ENCODE peak calls at places on chromosomes 5 and 9, in four cellular contexts. N is stimulated activated CD4-positive, alpha-beta T cell treated with anti-CD3 and anti-CD28 coated beads, Interleukin-2, amount 100 ng/mL, for 48 hours; L is brain microvascular endothelial cell; U is fibroblast of pulmonary artery. A is an unnamed sample.

GRCh38 chr5:149939572-149939971 is 5.0 kb downstream of the PDE6A start:
- DNase-seq in N (no peak), L (no peak), U (peak), A (peak)

GRCh38 chr9:112094948-112095779 is 79.9 kb downstream of the SUSD1 start:
- DNase-seq in N (no peak), L (no peak), U (no peak), A (no peak)

GRCh38 chr9:14797442-14797841 is 74.9 kb upstream of the CER1 start:
- DNase-seq in N (no peak), L (peak), U (peak), A (peak)

GRCh38 chr5:99019812-99020697 is 91.2 kb upstream of the CHD1 start:
- DNase-seq in N (no peak), L (peak), U (peak), A (peak)

GRCh38 chr5:39115644-39116346 is 41.6 kb upstream of the RICTOR start:
- DNase-seq in N (no peak), L (no peak), U (no peak), A (no peak)

GRCh38 chr5:179188636-179189035 is 128.5 kb downstream of the ZNF354C start:
- DNase-seq in N (no peak), L (no peak), U (no peak), A (no peak)

GRCh38 chr5:60797482-60798153 is 46.5 kb downstream of the ELOVL7 start:
- DNase-seq in N (no peak), L (no peak), U (no peak), A (no peak)

GRCh38 chr5:1127991-1128785 is 16.3 kb upstream of the SLC12A7 start:
- DNase-seq in N (no peak), L (no peak), U (peak), A (no peak)

GRCh38 chr5:108720416-108720815 is 27.3 kb upstream of the FER start:
- DNase-seq in N (no peak), L (no peak), U (peak), A (no peak)

GRCh38 chr5:136729901-136730355 is 364.6 kb upstream of the TRPC7 start:
- DNase-seq in N (no peak), L (peak), U (peak), A (peak)

GRCh38 chr5:176780071-176780850 is 30.1 kb upstream of the UNC5A start:
- DNase-seq in N (no peak), L (no peak), U (no peak), A (no peak)

GRCh38 chr5:135565691-135566421 is 12.9 kb downstream of the CXCL14 start:
- DNase-seq in N (peak), L (peak), U (peak), A (peak)

GRCh38 chr9:81264516-81264915 is 424.8 kb downstream of the TLE1 start:
- DNase-seq in N (no peak), L (peak), U (peak), A (peak)

GRCh38 chr5:133533541-133533940 is 78.8 kb downstream of the FSTL4 start:
- DNase-seq in N (no peak), L (no peak), U (no peak), A (no peak)

GRCh38 chr5:35903631-35904203 is 34.7 kb downstream of the CAPSL start:
- DNase-seq in N (no peak), L (no peak), U (no peak), A (no peak)

A was measured in iris pigment epithelial cell.